ENCODE peak calls at places on chromosome 19, in six cellular contexts. D is neuronal stem cell, Y is H9, F is trophoblast cell, K is mesenchymal stem cell, X is H1. E is an unnamed sample.

GRCh38 chr19:15237759-15238638 is 5.8 kb upstream of the EPHX3 start:
- DNase-seq in D (no peak), Y (no peak), F (peak), K (no peak), X (no peak), E (no peak)

GRCh38 chr19:24033962-24034342 is 53.0 kb upstream of the ZNF254 start:
- DNase-seq in D (peak), Y (no peak), F (peak), K (peak), X (no peak), E (peak)

GRCh38 chr19:5108866-5109265 is 140.0 kb downstream of the KDM4B start:
- DNase-seq in D (no peak), Y (no peak), F (no peak), K (no peak), X (no peak), E (no peak)

GRCh38 chr19:7679017-7679720 is 1.5 kb upstream of the TRAPPC5 start:
- DNase-seq in D (no peak), Y (no peak), F (peak), K (peak), X (no peak), E (no peak)

GRCh38 chr19:30224689-30225606 is 147.2 kb upstream of the ZNF536 start:
- DNase-seq in D (no peak), Y (no peak), F (no peak), K (no peak), X (no peak), E (no peak)

GRCh38 chr19:46133101-46133627 is 8.7 kb upstream of the IGFL3 start:
- DNase-seq in D (peak), Y (peak), F (peak), K (peak), X (peak), E (peak)

GRCh38 chr19:52991021-52991420 is 22.7 kb upstream of the ERVV-1 start:
- DNase-seq in D (no peak), Y (no peak), F (peak), K (no peak), X (no peak), E (no peak)

GRCh38 chr19:33064778-33065550 is at the start of gene RHPN2:
- DNase-seq in D (peak), Y (peak), F (peak), K (peak), X (peak), E (peak)

GRCh38 chr19:15197275-15198005 is 3.4 kb downstream of the NOTCH3 start:
- DNase-seq in D (no peak), Y (no peak), F (no peak), K (no peak), X (no peak), E (peak)

GRCh38 chr19:39310558-39311311 is 9.9 kb downstream of the LRFN1 start:
- DNase-seq in D (no peak), Y (peak), F (no peak), K (no peak), X (no peak), E (no peak)

GRCh38 chr19:15368798-15369593 is 10.6 kb downstream of the AKAP8 start:
- DNase-seq in D (no peak), Y (no peak), F (no peak), K (no peak), X (no peak), E (no peak)

GRCh38 chr19:29724102-29724641 is 9.1 kb upstream of the C19orf12 start:
- DNase-seq in D (peak), Y (peak), F (no peak), K (peak), X (peak), E (peak)

GRCh38 chr19:45924891-45925447 is 10.4 kb upstream of the NANOS2 start:
- DNase-seq in D (no peak), Y (no peak), F (peak), K (no peak), X (no peak), E (no peak)

GRCh38 chr19:38901683-38902082 is 1.9 kb downstream of the NFKBIB start:
- DNase-seq in D (no peak), Y (no peak), F (no peak), K (no peak), X (no peak), E (no peak)

GRCh38 chr19:35352177-35352447 is 4.4 kb downstream of the FFAR1 start:
- DNase-seq in D (no peak), Y (no peak), F (no peak), K (no peak), X (no peak), E (no peak)

GRCh38 chr19:33416307-33417215 is 43.1 kb downstream of the CEBPG start:
- DNase-seq in D (peak), Y (peak), F (peak), K (peak), X (peak), E (peak)

GRCh38 chr19:34066007-34066656 is 106.2 kb upstream of the LSM14A start:
- DNase-seq in D (no peak), Y (no peak), F (no peak), K (no peak), X (no peak), E (no peak)

GRCh38 chr19:30911491-30911890 is 437.7 kb downstream of the TSHZ3 start:
- DNase-seq in D (no peak), Y (no peak), F (no peak), K (no peak), X (no peak), E (no peak)

GRCh38 chr19:27714857-27715256 is 1498.1 kb downstream of the UQCRFS1 start:
- DNase-seq in D (no peak), Y (no peak), F (no peak), K (no peak), X (no peak), E (no peak)

GRCh38 chr19:37333457-37333856 is 37.4 kb upstream of the ZNF527 start:
- DNase-seq in D (no peak), Y (no peak), F (no peak), K (peak), X (no peak), E (no peak)

GRCh38 chr19:43496960-43497359 is 7.6 kb downstream of the PHLDB3 start:
- DNase-seq in D (no peak), Y (no peak), F (no peak), K (no peak), X (no peak), E (no peak)

GRCh38 chr19:32519023-32519422 is 62.0 kb upstream of the PDCD5 start:
- DNase-seq in D (no peak), Y (no peak), F (no peak), K (no peak), X (no peak), E (no peak)

GRCh38 chr19:45667620-45668341 is at the start of gene GIPR:
- DNase-seq in D (no peak), Y (peak), F (peak), K (peak), X (peak), E (peak)

GRCh38 chr19:45499196-45500180 is 1.2 kb downstream of the PPM1N start:
- DNase-seq in D (peak), Y (peak), F (peak), K (peak), X (peak), E (no peak)

GRCh38 chr19:38626401-38626800 is 7.4 kb downstream of the EIF3K start:
- DNase-seq in D (no peak), Y (no peak), F (no peak), K (no peak), X (no peak), E (no peak)

GRCh38 chr19:18063463-18063862 is 23.3 kb downstream of the IL12RB1 start:
- DNase-seq in D (no peak), Y (peak), F (peak), K (peak), X (peak), E (no peak)

GRCh38 chr19:46788968-46789338 is 559 bp upstream of the SLC1A5 start:
- DNase-seq in D (no peak), Y (no peak), F (peak), K (no peak), X (no peak), E (no peak)

GRCh38 chr19:13171146-13171545 is 20.9 kb downstream of the IER2 start:
- DNase-seq in D (no peak), Y (no peak), F (no peak), K (no peak), X (no peak), E (no peak)
- H4K91ac ChIP-seq in D (no peak), Y (no peak), F (peak), K (peak), X (no peak), E (no peak)

GRCh38 chr19:47996230-47996727 is 1.8 kb downstream of the ELSPBP1 start:
- DNase-seq in D (no peak), Y (no peak), F (no peak), K (no peak), X (no peak), E (no peak)
- H4K91ac ChIP-seq in D (no peak), Y (no peak), F (no peak), K (no peak), X (no peak), E (no peak)

GRCh38 chr19:10049626-10050025 is 36.3 kb downstream of the RDH8 start:
- DNase-seq in D (no peak), Y (no peak), F (no peak), K (no peak), X (no peak), E (no peak)
- H4K91ac ChIP-seq in D (no peak), Y (no peak), F (no peak), K (no peak), X (no peak), E (no peak)

DNA sequence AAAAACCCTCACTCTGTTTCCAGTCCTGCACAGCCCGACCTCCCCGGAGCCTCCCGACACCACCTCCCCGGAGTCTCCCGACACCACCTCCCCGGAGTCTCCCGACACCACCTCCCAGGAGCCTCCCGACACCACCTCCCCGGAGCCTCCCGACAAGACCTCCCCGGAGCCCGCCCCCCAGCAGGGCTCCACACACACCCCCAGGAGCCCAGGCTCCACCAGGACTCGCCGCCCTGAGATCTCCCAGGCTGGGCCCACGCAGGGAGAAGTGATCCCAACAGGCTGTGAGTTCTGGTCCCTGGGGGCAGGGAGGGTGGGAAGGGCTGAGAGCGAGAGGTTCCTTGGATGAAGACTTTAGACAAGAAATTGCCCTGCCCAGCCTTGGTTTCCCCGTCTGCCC is 5.4 kb downstream of the MADCAM1 start:
- DNase-seq in D (no peak), Y (peak), F (no peak), K (no peak), X (no peak), E (no peak)
- H4K91ac ChIP-seq in D (no peak), Y (no peak), F (no peak), K (no peak), X (no peak), E (no peak)